ENCODE peak calls at places on chromosomes 1 and 21, in ten cellular contexts. I is substantia nigra; K is AML-193; U is BJ; E is GM12865; O is EL; T is heart right ventricle; C is NCI-H1930; M is stimulated activated naive CD8-positive, alpha-beta T cell treated with anti-CD3 and anti-CD28 coated beads, Interleukin-15, amount 100 ng/mL, for 72 hours; H is ascending aorta. G is an unnamed sample.

GRCh38 chr1:14507227-14507626 is 91.3 kb upstream of the KAZN start:
- DNase-seq in T (no peak), U (no peak), H (no peak), K (no peak), O (no peak), E (no peak), I (no peak), C (no peak), M (no peak), G (no peak)

GRCh38 chr21:42063206-42063577 is 7.9 kb upstream of the UMODL1 start:
- DNase-seq in M (peak), H (no peak), C (no peak), E (peak), T (no peak), K (no peak), O (no peak), I (no peak), U (no peak), G (no peak)

GRCh38 chr1:169890761-169891538 is 2.7 kb downstream of the SCYL3 start:
- DNase-seq in C (no peak), O (no peak), T (no peak), I (no peak), M (peak), K (no peak), E (peak), H (no peak), U (no peak), G (no peak)

GRCh38 chr1:184152502-184152901 is 101.0 kb downstream of the TSEN15 start:
- DNase-seq in I (no peak), M (no peak), C (no peak), E (no peak), K (peak), U (no peak), O (peak), T (peak), H (no peak), G (peak)

GRCh38 chr1:207810173-207810572 is 58.3 kb downstream of the CD46 start:
- DNase-seq in U (no peak), I (no peak), M (no peak), K (no peak), E (no peak), T (no peak), C (no peak), O (peak), H (no peak), G (no peak)

GRCh38 chr1:15820478-15820877 is 13.0 kb upstream of the UQCRHL start:
- DNase-seq in O (peak), U (no peak), E (no peak), I (no peak), C (no peak), K (no peak), M (no peak), T (no peak), H (no peak), G (no peak)

GRCh38 chr1:87399701-87400100 is 71.0 kb downstream of the LMO4 start:
- DNase-seq in H (no peak), K (no peak), E (no peak), I (no peak), U (no peak), M (no peak), O (no peak), T (no peak), C (no peak), G (no peak)

GRCh38 chr1:223216482-223217205 is 73.6 kb upstream of the TLR5 start:
- DNase-seq in M (no peak), C (no peak), O (no peak), E (no peak), H (no peak), U (no peak), I (no peak), K (no peak), T (no peak), G (no peak)

GRCh38 chr1:155984341-155984740 is 6.0 kb upstream of the ARHGEF2 start:
- DNase-seq in T (no peak), K (no peak), U (no peak), C (no peak), H (no peak), O (no peak), M (no peak), E (no peak), I (no peak), G (no peak)